ENCODE peak calls at places on chromosomes 3 and 15, in four cellular contexts. B is SK-N-SH, W is K562, P is HCT116. G is an unnamed sample.

GRCh38 chr15:88899251-88899650 is 3.9 kb upstream of the HAPLN3 start:
- DNase-seq in B (no peak), W (no peak), P (no peak), G (no peak)

GRCh38 chr15:47184405-47185221 is 532.7 kb upstream of the SEMA6D start:
- DNase-seq in P (no peak), W (no peak), B (peak), G (no peak)

GRCh38 chr3:118772036-118773030 is 262.3 kb downstream of the IGSF11 start:
- DNase-seq in W (peak), P (no peak), B (no peak), G (no peak)

GRCh38 chr3:182725372-182726251 is 67.7 kb upstream of the ATP11B start:
- DNase-seq in B (peak), W (no peak), P (no peak), G (no peak)

GRCh38 chr3:49519266-49519665 is 35.0 kb upstream of the BSN start:
- DNase-seq in W (no peak), B (no peak), P (no peak), G (no peak)

GRCh38 chr15:41695750-41696436 is 35.7 kb downstream of the MGA start:
- DNase-seq in P (peak), B (peak), W (peak), G (no peak)

GRCh38 chr3:140219923-140220452 is 285.0 kb downstream of the CLSTN2 start:
- DNase-seq in P (no peak), W (peak), B (no peak), G (no peak)

GRCh38 chr15:44231842-44232241 is 36.8 kb upstream of the FRMD5 start:
- DNase-seq in W (no peak), B (no peak), P (no peak), G (no peak)

GRCh38 chr15:77526582-77527163 is 106.0 kb downstream of the HMG20A start:
- DNase-seq in W (no peak), B (no peak), P (no peak), G (no peak)

GRCh38 chr3:99817437-99818240 is at the start of gene CMSS1:
- DNase-seq in W (peak), B (peak), P (peak), G (peak)

GRCh38 chr3:50226888-50227389 is 9.1 kb upstream of the GNAI2 start:
- DNase-seq in P (peak), W (peak), B (no peak), G (no peak)

GRCh38 chr3:154967090-154967489 is 113.0 kb upstream of the MME start:
- DNase-seq in B (no peak), P (no peak), W (no peak), G (no peak)

GRCh38 chr3:125163739-125164601 is 48.6 kb downstream of the SLC12A8 start:
- DNase-seq in P (no peak), B (no peak), W (peak), G (peak)

GRCh38 chr3:63576826-63577225 is 75.6 kb upstream of the SNTN start:
- DNase-seq in W (no peak), B (no peak), P (no peak), G (no peak)

GRCh38 chr15:74525946-74526345 is 15.1 kb upstream of the ARID3B start:
- DNase-seq in W (no peak), P (peak), B (no peak), G (peak)

GRCh38 chr15:90174140-90174891 is 26.8 kb upstream of the SEMA4B start:
- DNase-seq in P (no peak), B (peak), W (no peak), G (no peak)

GRCh38 chr15:82080774-82081173 is 35.0 kb upstream of the MEX3B start:
- DNase-seq in W (no peak), P (no peak), B (no peak), G (no peak)

GRCh38 chr3:131238496-131238895 is 143.1 kb upstream of the NUDT16 start:
- DNase-seq in B (no peak), W (no peak), P (no peak), G (no peak)

GRCh38 chr3:52055537-52056351 is 627 bp downstream of the DUSP7 start:
- DNase-seq in W (peak), P (no peak), B (peak), G (no peak)

GRCh38 chr15:73822998-73823397 is 50.4 kb upstream of the TBC1D21 start:
- DNase-seq in B (no peak), P (no peak), W (no peak), G (no peak)

GRCh38 chr15:40061212-40061901 is 22.4 kb upstream of the SRP14 start:
- DNase-seq in B (no peak), W (no peak), P (no peak), G (no peak)

GRCh38 chr3:102533784-102534183 is 99.0 kb downstream of the ZPLD1 start:
- DNase-seq in W (no peak), P (no peak), B (no peak), G (no peak)

GRCh38 chr3:181711325-181712135 is at the start of gene SOX2:
- DNase-seq in P (peak), B (peak), W (peak), G (no peak)

GRCh38 chr3:195209836-195210551 is 61.0 kb downstream of the XXYLT1 start:
- DNase-seq in W (no peak), B (peak), P (no peak), G (no peak)

GRCh38 chr3:129855454-129856419 is 37.8 kb downstream of the TMCC1 start:
- DNase-seq in W (peak), P (peak), B (no peak), G (no peak)

GRCh38 chr15:63832620-63833245 is 1.0 kb downstream of the HERC1 start:
- DNase-seq in B (peak), P (no peak), W (peak), G (no peak)

GRCh38 chr3:18232317-18232716 is 192.8 kb downstream of the SATB1 start:
- DNase-seq in P (no peak), B (no peak), W (no peak), G (no peak)

GRCh38 chr3:140863481-140864084 is 78.1 kb upstream of the SLC25A36 start:
- DNase-seq in W (peak), B (peak), P (peak), G (peak)

GRCh38 chr3:9452417-9452816 is 55.0 kb downstream of the SETD5 start:
- DNase-seq in P (no peak), W (no peak), B (no peak), G (no peak)

GRCh38 chr3:173932624-173933023 is 535.1 kb downstream of the NLGN1 start:
- DNase-seq in B (no peak), P (no peak), W (no peak), G (no peak)

GRCh38 chr3:195185574-195185973 is 85.4 kb downstream of the XXYLT1 start:
- DNase-seq in P (no peak), B (no peak), W (peak), G (no peak)

GRCh38 chr15:65069179-65069578 is 1.4 kb upstream of the RASL12 start:
- DNase-seq in W (no peak), P (no peak), B (no peak), G (no peak)
- TF ChIP-seq SIN3A in W (no peak), P (no peak), B (no peak), G (no peak)

DNA sequence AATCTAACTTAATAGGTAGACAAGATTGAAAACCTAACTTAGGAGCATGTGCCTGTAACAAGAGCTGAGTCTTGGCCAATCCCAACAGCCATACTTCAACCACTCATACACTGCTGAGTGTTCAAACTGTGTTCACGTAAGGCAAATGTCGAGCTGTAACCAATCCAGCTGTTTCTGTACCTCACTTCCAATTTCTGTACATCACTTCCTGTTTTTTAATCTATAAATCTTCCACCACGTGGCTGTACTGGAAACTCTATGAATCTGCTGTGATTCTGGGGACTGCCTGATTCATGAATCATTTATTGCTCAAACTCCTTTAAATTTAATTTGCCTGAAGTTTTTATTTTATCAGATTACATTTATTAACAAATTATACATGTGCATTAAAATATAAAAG is 44.6 kb upstream of the NEDD4 start:
- DNase-seq in W (no peak), P (no peak), B (no peak), G (no peak)
- TF ChIP-seq SIN3A in W (no peak), P (no peak), B (no peak), G (no peak)

GRCh38 chr3:28667646-28668376 is 319.2 kb upstream of the AZI2 start:
- DNase-seq in W (peak), B (peak), P (peak), G (peak)
- TF ChIP-seq SIN3A in W (no peak), B (no peak), P (no peak), G (no peak)

GRCh38 chr15:72202302-72202701 is 4.7 kb upstream of the GRAMD2A start:
- DNase-seq in W (no peak), B (no peak), P (no peak), G (no peak)

GRCh38 chr15:72198410-72199270 is 1.1 kb upstream of the GRAMD2A start:
- DNase-seq in P (no peak), W (no peak), B (no peak), G (no peak)

GRCh38 chr15:72199721-72200212 is 2.2 kb upstream of the GRAMD2A start:
- DNase-seq in P (peak), W (peak), B (peak), G (peak)

GRCh38 chr15:72201346-72202029 is 3.9 kb upstream of the GRAMD2A start:
- DNase-seq in B (no peak), W (no peak), P (no peak), G (no peak)

DNA sequence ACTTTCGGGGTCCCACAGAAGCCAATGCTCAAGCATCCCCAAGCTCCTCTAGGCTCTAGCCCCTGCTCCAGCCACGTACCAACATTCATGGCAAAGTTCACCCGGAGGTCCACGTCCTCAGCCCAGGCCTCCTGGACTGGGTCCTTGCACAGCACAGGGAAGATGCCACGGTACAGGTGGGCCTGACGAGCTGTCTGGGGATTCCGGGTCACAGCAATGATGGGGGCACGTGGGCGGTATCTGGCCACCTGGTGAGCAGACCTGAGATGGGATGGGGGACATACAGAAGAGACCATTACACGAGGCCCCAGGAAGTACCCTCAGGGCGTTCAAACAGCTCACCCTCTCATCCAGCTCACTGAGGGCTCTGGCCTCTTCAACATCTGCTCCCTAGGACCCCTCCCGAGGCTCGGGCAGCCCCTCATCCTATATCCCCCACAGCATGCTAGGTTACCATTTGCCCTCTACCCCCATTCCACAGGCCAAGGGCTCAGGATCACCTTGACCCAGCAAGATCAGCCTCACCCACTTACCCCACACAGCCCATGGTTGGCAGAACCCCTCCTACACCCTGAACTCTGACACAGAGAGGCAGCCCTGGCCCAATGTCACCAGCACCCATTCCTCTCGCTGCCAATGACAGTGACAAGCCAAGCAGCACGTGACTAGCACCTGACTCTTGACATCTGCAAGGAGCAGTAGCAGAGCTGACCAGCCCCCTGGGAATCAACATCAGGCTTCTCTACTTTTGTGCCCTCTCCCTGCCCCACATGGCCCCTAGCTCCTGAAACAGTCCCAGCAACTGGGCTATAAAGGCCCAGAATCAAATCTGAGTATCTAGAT is 3.0 kb upstream of the GRAMD2A start:
- DNase-seq in B (no peak), W (no peak), P (no peak), G (no peak)
- TF ChIP-seq SIN3A in B (no peak), W (no peak), P (no peak), G (no peak)

DNA sequence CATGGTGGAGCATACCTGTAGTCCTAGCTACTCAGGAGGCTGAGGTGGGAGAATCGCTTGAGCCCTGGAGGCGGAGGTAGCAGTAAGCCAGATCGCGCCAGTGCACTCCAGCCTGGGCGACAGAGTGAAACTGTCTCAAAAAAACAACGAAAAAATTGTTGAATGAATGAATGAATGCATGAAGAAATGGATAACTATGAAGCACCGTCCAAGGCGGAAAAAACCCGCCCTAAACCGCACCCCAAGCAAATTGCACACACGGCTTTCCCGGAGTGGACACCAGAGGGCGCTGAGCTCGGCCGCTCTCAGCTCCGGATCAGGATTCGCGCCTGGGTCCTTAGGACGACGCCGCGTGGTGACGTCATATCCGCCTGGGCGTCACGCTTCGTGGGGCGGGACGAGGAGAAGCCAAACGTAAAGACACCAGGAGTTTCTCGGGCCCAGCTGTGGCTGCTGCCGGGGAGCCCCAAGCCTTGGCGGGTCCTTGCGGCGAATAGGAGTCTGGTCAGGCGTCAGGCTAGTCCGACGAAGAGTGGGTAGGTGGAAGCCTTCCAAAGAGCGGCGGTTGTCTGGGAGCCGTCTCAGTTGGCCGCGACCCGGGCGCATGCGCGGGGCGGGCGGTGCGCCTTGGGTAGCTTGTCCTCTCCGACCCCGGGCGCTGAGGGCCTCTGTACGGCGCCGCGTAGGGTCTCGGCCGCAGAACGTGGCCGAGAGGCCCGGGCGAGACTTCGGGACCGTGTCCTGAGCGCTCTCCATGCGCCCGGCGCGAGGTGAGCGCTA is at the start of the genes HTD2 and RPP14:
- DNase-seq in B (peak), P (peak), W (peak), G (peak)
- TF ChIP-seq SIN3A in B (peak), P (no peak), W (peak), G (no peak)

GRCh38 chr15:93213281-93213680 is 124.3 kb upstream of the RGMA start:
- DNase-seq in W (no peak), P (no peak), B (no peak), G (no peak)
- TF ChIP-seq SIN3A in W (no peak), P (no peak), B (no peak), G (no peak)

DNA sequence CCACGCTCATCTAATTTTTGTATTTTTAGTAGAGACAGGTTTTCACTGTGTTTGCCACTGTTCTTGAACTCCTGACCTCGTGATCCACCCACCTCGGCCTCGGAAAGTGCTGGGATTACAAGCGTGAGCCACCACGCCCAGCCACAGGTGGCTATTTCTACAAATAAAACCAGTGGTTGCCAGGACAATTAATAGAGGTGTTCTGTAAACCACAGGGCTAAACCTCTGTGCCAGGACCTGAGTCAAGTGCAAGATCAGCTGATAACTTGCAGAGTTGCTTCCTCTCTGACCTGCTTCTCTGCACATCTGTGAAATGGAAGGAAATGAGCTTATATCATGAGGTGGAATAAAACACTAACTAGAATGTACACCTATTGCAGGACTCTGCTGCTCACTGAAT is 72.8 kb downstream of the CD200R1L start:
- DNase-seq in W (no peak), B (no peak), P (no peak), G (peak)
- TF ChIP-seq SIN3A in W (no peak), B (no peak), P (no peak), G (no peak)

GRCh38 chr15:98582900-98583554 is 65.3 kb upstream of the IGF1R start:
- DNase-seq in P (no peak), W (no peak), B (no peak), G (no peak)
- TF ChIP-seq SIN3A in P (no peak), W (no peak), B (no peak), G (no peak)

GRCh38 chr15:27743078-27743477 is 356.0 kb downstream of the OCA2 start:
- DNase-seq in B (peak), W (no peak), P (no peak), G (no peak)
- TF ChIP-seq SIN3A in B (no peak), W (no peak), P (no peak), G (no peak)

GRCh38 chr3:73018790-73019441 is 22.3 kb downstream of the PPP4R2 start:
- DNase-seq in B (no peak), P (no peak), W (no peak), G (no peak)

GRCh38 chr3:73024836-73025235 is 28.2 kb downstream of the PPP4R2 start:
- DNase-seq in W (no peak), P (peak), B (no peak), G (no peak)

GRCh38 chr3:73026111-73026510 is 29.5 kb downstream of the PPP4R2 start:
- DNase-seq in P (no peak), B (no peak), W (no peak), G (no peak)

GRCh38 chr3:73018298-73018697 is 21.7 kb downstream of the PPP4R2 start:
- DNase-seq in P (no peak), B (no peak), W (no peak), G (no peak)

GRCh38 chr3:73021301-73021700 is 24.7 kb downstream of the PPP4R2 start:
- DNase-seq in B (no peak), P (no peak), W (no peak), G (no peak)
- TF ChIP-seq SIN3A in B (no peak), P (no peak), W (no peak), G (no peak)